ENCODE peak calls at places on chromosome 20, in ten cellular contexts. L is effector CD4-positive, alpha-beta T cell; B is CD4-positive, alpha-beta memory T cell; T is Karpas-422; M is stimulated activated naive B cell treated with anti-CD40 and anti-IgM and Interleukin-4, amounts not matched to agents 10 μg/mL and 1 μg/mL and 100 μg/mL, for 72 hours; U is stimulated activated CD8-positive, alpha-beta memory T cell treated with anti-CD3 and anti-CD28 coated beads, Interleukin-7, amount 100 ng/mL, for 4 hours; A is GM12865; N is caudate nucleus; P is CD8-positive, alpha-beta T cell; V is T-helper 9 cell. D is an unnamed sample.

GRCh38 chr20:653110-653589 is at the start of gene SRXN1:
- DNase-seq in L (peak), B (peak), T (peak), M (peak), U (peak), A (peak), N (no peak), P (peak), V (peak), D (peak)

GRCh38 chr20:36883972-36884535 is 8.1 kb downstream of the TLDC2 start:
- DNase-seq in L (no peak), B (no peak), T (no peak), M (no peak), U (no peak), A (no peak), N (no peak), P (no peak), V (no peak), D (no peak)

GRCh38 chr20:46791722-46792416 is 82.4 kb downstream of the SLC2A10 start:
- DNase-seq in L (no peak), B (no peak), T (no peak), M (no peak), U (no peak), A (no peak), N (no peak), P (no peak), V (no peak), D (no peak)

GRCh38 chr20:57263767-57264150 is 2.7 kb downstream of the BMP7 start:
- DNase-seq in L (no peak), B (no peak), T (no peak), M (no peak), U (no peak), A (no peak), N (no peak), P (no peak), V (no peak), D (no peak)

GRCh38 chr20:48945840-48946514 is 24.5 kb downstream of the ARFGEF2 start:
- DNase-seq in L (no peak), B (no peak), T (no peak), M (no peak), U (no peak), A (no peak), N (no peak), P (no peak), V (no peak), D (peak)

GRCh38 chr20:8293791-8294190 is 161.7 kb downstream of the PLCB1 start:
- DNase-seq in L (no peak), B (no peak), T (no peak), M (no peak), U (no peak), A (no peak), N (no peak), P (no peak), V (no peak), D (no peak)

GRCh38 chr20:3616250-3616649 is 46.9 kb downstream of the GFRA4 start:
- DNase-seq in L (no peak), B (no peak), T (no peak), M (no peak), U (no peak), A (no peak), N (no peak), P (no peak), V (no peak), D (no peak)

GRCh38 chr20:50371878-50372769 is 138.1 kb upstream of the PTPN1 start:
- DNase-seq in L (no peak), B (no peak), T (no peak), M (no peak), U (no peak), A (peak), N (no peak), P (no peak), V (no peak), D (no peak)

GRCh38 chr20:10877345-10877744 is 203.5 kb upstream of the JAG1 start:
- DNase-seq in L (no peak), B (no peak), T (no peak), M (no peak), U (no peak), A (no peak), N (no peak), P (no peak), V (no peak), D (peak)

GRCh38 chr20:47432251-47433210 is 69.2 kb upstream of the NCOA3 start:
- DNase-seq in L (no peak), B (no peak), T (no peak), M (no peak), U (no peak), A (no peak), N (no peak), P (no peak), V (no peak), D (peak)

D was measured in ureter.